ENCODE peak calls at places on chromosomes 12 and 14, in four cellular contexts. M is lung; N is CD4-positive, CD25-positive, alpha-beta regulatory T cell; A is sigmoid colon. J is an unnamed sample. For H3K4me1 and H3K27me3, the result is how much of the 10 kb centered on the place peaks cover.

GRCh38 chr12:67173258-67173657 is 95.9 kb upstream of the CAND1 start:
- DNase-seq in A (no peak), N (no peak), M (no peak), J (no peak)

GRCh38 chr12:28024231-28024995 is 51.9 kb upstream of the PTHLH start:
- DNase-seq in A (no peak), M (no peak), N (no peak), J (no peak)

GRCh38 chr12:27894309-27894708 is 78.2 kb downstream of the PTHLH start:
- DNase-seq in M (no peak), A (no peak), N (no peak), J (no peak)

GRCh38 chr12:127270193-127270592 is 996.8 kb upstream of the TMEM132C start:
- DNase-seq in A (no peak), M (peak), N (no peak), J (no peak)

GRCh38 chr12:131605304-131605829 is 105.5 kb upstream of the SFSWAP start:
- DNase-seq in A (no peak), M (no peak), N (no peak), J (no peak)

GRCh38 chr14:100342195-100342594 is 19.1 kb downstream of the SLC25A47 start:
- DNase-seq in M (no peak), A (no peak), N (no peak), J (no peak)

GRCh38 chr12:132534076-132534475 is 44.1 kb downstream of the FBRSL1 start:
- DNase-seq in A (no peak), N (no peak), M (no peak), J (no peak)

GRCh38 chr14:43677581-43677980 is 829.5 kb downstream of the FSCB start:
- DNase-seq in N (no peak), A (no peak), M (no peak), J (no peak)

GRCh38 chr12:4562034-4562657 is at the start of gene DYRK4:
- DNase-seq in N (no peak), M (peak), A (peak), J (no peak)

GRCh38 chr14:57009585-57010515 is 199.6 kb upstream of the OTX2 start:
- DNase-seq in A (no peak), M (no peak), N (no peak), J (no peak)

GRCh38 chr12:52151859-52152783 is 39.7 kb downstream of the KRT80 start:
- DNase-seq in A (peak), M (peak), N (peak), J (peak)

GRCh38 chr12:132559652-132560420 is 50.5 kb downstream of the LRCOL1 start:
- DNase-seq in M (no peak), A (no peak), N (peak), J (peak)

GRCh38 chr12:27672654-27673053 is 23.6 kb upstream of the REP15 start:
- DNase-seq in A (no peak), M (no peak), N (no peak), J (no peak)

GRCh38 chr12:46332260-46332659 is 40.3 kb downstream of the SLC38A2 start:
- DNase-seq in N (no peak), M (no peak), A (no peak), J (no peak)

GRCh38 chr12:106583578-106584103 is 837 bp downstream of the RFX4 start:
- DNase-seq in A (no peak), M (no peak), N (peak), J (no peak)

GRCh38 chr12:25249951-25250738 is 584 bp downstream of the KRAS start:
- DNase-seq in A (peak), N (peak), M (peak), J (peak)
- H3K4me1 ChIP-seq in A (under half), N (under half), M (under half), J (under half)

GRCh38 chr12:6826125-6826733 is 2.0 kb upstream of the P3H3 start:
- DNase-seq in A (no peak), M (no peak), N (no peak), J (no peak)

GRCh38 chr12:6825398-6826124 is 2.6 kb upstream of the P3H3 start:
- DNase-seq in M (peak), N (peak), A (peak), J (peak)

GRCh38 chr12:6824085-6824800 is 2.6 kb downstream of the GPR162 start:
- DNase-seq in N (no peak), A (no peak), M (no peak), J (no peak)

GRCh38 chr12:6823161-6824084 is 1.8 kb downstream of the GPR162 start:
- DNase-seq in A (no peak), M (no peak), N (no peak), J (no peak)

GRCh38 chr12:6824962-6825381 is 3.2 kb upstream of the P3H3 start:
- DNase-seq in M (no peak), N (no peak), A (no peak), J (no peak)
- H3K4me3 ChIP-seq in M (no peak), N (no peak), A (no peak), J (no peak)

GRCh38 chr14:104586832-104587620 is 7.5 kb downstream of the C14orf180 start:
- DNase-seq in A (no peak), N (no peak), M (no peak), J (no peak)

GRCh38 chr14:104588066-104588857 is 8.7 kb downstream of the C14orf180 start:
- DNase-seq in M (no peak), A (no peak), N (no peak), J (no peak)

GRCh38 chr14:104589338-104590195 is 10.0 kb downstream of the C14orf180 start:
- DNase-seq in M (no peak), N (no peak), A (no peak), J (no peak)

GRCh38 chr14:104585966-104586702 is 6.6 kb downstream of the C14orf180 start:
- DNase-seq in M (no peak), A (no peak), N (no peak), J (no peak)

DNA sequence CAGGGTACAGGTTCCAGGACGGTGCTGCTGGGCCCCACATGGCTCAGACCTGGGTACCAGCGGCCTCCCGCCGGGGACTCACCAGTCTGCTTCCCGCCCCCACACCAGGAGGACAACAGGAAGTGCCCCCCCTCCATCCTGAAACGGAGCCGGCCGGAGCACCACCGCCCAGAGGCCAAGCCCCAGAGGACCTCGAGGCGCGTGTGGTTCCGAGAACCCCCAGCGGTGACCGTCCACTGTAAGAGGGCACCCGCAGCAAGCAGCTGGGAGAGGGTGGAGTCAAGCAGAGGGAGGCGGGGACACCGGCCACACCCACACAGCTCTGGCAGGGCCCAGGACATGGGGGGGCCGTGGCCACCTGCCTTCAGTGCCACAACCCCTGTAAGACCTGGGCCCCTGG is 8.1 kb downstream of the C14orf180 start:
- DNase-seq in A (no peak), N (no peak), M (no peak), J (no peak)
- H3K27me3 ChIP-seq in A (under half), N (under half), M (under half), J (under half)

DNA sequence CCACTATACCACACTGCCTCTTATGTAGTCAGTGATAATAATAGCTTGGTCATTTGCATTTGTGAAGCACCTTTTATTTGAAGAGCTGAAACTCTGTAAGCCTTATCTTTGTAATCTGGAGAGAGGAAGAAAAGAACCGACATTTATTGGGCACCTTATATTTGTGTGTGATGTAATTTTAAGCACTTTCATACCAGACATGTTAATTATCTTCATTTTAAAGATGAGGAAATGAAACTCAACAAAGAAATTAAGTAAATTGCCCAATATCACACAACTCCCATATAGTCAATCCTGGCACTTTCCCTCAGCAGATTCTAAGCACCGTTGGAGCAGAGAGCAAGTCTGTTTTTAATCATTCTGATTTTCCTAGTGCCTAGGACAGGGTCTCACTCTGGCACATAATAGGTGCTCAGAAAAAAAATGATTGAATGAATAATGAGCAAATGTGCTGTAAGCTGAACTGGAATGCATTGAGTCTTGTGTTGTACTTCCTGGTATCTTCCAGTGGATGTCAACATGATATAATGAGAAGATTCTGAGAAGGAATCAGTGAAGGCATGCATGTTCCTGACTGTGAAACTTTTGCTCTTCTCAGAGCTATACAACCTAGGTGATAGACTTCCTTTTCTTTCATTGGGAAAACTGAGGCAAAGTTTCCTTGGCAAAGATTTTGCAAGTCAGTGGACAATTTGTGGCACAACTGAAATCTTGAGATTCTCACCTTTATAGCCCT is 418.9 kb downstream of the ZFP36L1 start:
- DNase-seq in A (no peak), N (no peak), M (no peak), J (no peak)
- H3K4me1 ChIP-seq in A (under half), N (half or more), M (under half), J (half or more)

DNA sequence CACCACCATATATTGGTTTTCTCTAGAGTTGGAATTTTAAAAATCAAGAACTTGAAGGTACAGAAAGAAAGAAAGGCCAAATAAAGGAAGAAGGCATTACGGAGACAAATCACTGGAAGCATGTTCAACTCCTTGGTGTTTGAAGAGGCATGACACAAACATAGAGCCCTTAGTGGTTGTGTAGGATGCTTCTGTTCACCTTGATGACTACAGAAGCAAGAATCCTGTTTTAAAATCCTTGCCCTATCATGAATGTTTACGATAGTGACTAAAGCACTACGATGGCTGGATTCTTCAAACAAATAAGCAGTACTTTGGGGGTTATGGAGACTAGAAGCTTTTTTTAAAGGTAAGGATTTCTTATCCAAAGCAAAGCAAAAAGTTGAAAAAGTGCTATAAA is 10.3 kb upstream of the ISM2 start:
- DNase-seq in M (no peak), N (no peak), A (no peak), J (no peak)
- H3K4me3 ChIP-seq in M (no peak), N (no peak), A (no peak), J (no peak)

GRCh38 chr12:5945071-5946008 is at the start of gene ANO2:
- DNase-seq in N (no peak), M (no peak), A (no peak), J (no peak)

GRCh38 chr12:5944053-5944452 is 1.0 kb downstream of the ANO2 start:
- DNase-seq in N (no peak), M (no peak), A (no peak), J (no peak)

GRCh38 chr12:5946388-5946787 is 1.3 kb upstream of the ANO2 start:
- DNase-seq in A (no peak), M (no peak), N (no peak), J (no peak)

GRCh38 chr12:5944688-5945070 is 380 bp downstream of the ANO2 start:
- DNase-seq in M (no peak), N (no peak), A (no peak), J (no peak)

DNA sequence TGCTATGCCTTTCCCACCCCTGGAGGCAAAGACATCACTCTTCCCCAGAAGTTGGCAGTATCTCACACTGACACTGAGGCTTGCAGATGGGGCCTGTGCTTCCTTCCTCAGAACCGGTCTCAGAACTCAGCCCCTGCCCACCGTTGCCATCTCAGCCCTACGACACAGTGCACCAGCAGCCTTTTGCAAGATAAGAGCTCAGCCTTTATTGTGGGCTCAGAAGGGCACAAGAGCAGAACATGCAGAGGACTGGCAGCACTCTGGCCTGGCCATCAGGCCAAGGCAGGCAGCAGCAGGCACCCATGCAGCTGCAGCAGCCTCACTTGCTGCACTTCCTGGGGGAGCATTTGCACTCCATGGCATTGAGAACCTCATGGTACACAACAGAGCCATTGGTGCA is 3.6 kb upstream of the ANO2 start:
- DNase-seq in N (no peak), A (no peak), M (no peak), J (no peak)
- H3K27me3 ChIP-seq in N (under half), A (under half), M (under half), J (under half)

GRCh38 chr12:108647936-108648287 is 14.2 kb upstream of the SELPLG start:
- DNase-seq in N (no peak), A (no peak), M (no peak), J (no peak)

GRCh38 chr12:108645686-108646596 is 12.2 kb upstream of the SELPLG start:
- DNase-seq in M (no peak), N (no peak), A (no peak), J (no peak)

GRCh38 chr12:108647199-108647935 is 13.7 kb upstream of the SELPLG start:
- DNase-seq in M (no peak), N (peak), A (no peak), J (no peak)

GRCh38 chr12:108648371-108648770 is 14.7 kb upstream of the SELPLG start:
- DNase-seq in N (no peak), M (no peak), A (no peak), J (no peak)

GRCh38 chr12:108646597-108647190 is 13.0 kb upstream of the SELPLG start:
- DNase-seq in N (peak), A (no peak), M (no peak), J (no peak)
- H3K4me1 ChIP-seq in N (under half), A (under half), M (under half), J (under half)

DNA sequence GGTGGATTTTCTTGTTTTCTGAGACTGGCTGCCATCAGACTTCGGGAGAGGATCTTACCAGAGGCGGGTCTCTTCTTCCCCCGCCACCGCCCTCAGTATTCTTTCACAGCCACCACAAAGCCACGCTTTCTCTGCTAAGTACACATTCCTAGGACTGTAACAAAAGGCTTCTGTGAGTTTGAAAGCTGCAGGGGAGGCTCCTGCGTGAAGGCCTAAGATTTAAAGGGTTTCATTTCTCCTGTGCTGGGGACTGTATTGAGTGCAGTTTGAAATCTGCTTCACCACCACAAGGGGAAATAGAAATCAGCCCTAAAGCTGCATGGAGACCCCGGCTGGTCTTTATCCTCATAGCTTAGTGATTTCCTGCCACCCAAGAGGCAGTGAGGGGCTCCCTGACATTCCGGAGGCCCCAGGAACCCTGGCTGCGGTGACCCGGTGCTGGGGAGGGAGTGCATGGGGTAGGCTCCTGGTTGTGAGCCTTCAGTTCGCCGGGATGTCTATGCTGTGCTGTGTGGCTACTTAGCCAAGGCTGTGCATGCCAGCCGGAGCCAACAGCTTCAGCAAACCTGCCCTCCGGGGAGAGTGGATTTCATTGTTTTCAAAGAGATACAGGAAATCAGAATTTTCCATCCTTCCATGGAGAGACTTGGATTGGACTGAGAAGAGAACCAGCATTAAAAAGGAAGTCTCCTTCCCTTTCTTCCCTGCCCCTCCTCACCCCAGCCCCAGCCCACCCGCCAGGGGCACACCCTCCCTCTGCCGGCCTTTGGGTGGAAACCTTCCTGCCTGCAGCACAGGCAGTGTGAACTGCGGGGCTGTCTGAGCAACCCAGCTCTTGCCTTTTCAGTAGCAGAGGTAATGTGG is 163.3 kb downstream of the ETV6 start:
- DNase-seq in M (no peak), N (no peak), A (no peak), J (no peak)
- H3K4me3 ChIP-seq in M (no peak), N (no peak), A (peak), J (no peak)